ENCODE peak calls at places on chromosomes 1 and 21, in ten cellular contexts. One of them, this sample, is unnamed.

GRCh38 chr1:171702598-171702997 is 39.3 kb downstream of the VAMP4 start:
- DNase-seq in GM12878: no peak
- DNase-seq in suprapubic skin: no peak
- DNase-seq in stomach: no peak
- DNase-seq in sigmoid colon: no peak
- DNase-seq in H1: no peak
- DNase-seq in tibial nerve: no peak
- DNase-seq in HepG2: no peak
- DNase-seq in K562: no peak
- DNase-seq in ovary: no peak
- DNase-seq in this sample: no peak

GRCh38 chr1:109148838-109149555 is 35.1 kb downstream of the ELAPOR1 start:
- DNase-seq in GM12878: no peak
- DNase-seq in stomach: no peak
- DNase-seq in suprapubic skin: no peak
- DNase-seq in sigmoid colon: no peak
- DNase-seq in ovary: no peak
- DNase-seq in K562: no peak
- DNase-seq in tibial nerve: no peak
- DNase-seq in H1: no peak
- DNase-seq in HepG2: no peak
- DNase-seq in this sample: no peak

GRCh38 chr1:200487650-200488049 is 77.8 kb upstream of the ZNF281 start:
- DNase-seq in suprapubic skin: no peak
- DNase-seq in ovary: no peak
- DNase-seq in HepG2: no peak
- DNase-seq in K562: no peak
- DNase-seq in tibial nerve: no peak
- DNase-seq in H1: no peak
- DNase-seq in stomach: no peak
- DNase-seq in sigmoid colon: no peak
- DNase-seq in GM12878: no peak
- DNase-seq in this sample: no peak

GRCh38 chr21:36640260-36641244 is 58.4 kb upstream of the SIM2 start:
- DNase-seq in tibial nerve: no peak
- DNase-seq in H1: no peak
- DNase-seq in GM12878: no peak
- DNase-seq in HepG2: no peak
- DNase-seq in stomach: no peak
- DNase-seq in ovary: no peak
- DNase-seq in K562: no peak
- DNase-seq in suprapubic skin: no peak
- DNase-seq in sigmoid colon: no peak
- DNase-seq in this sample: no peak

GRCh38 chr21:41768371-41769042 is 1.7 kb upstream of the RIPK4 start:
- DNase-seq in suprapubic skin: no peak
- DNase-seq in sigmoid colon: peak
- DNase-seq in GM12878: no peak
- DNase-seq in K562: no peak
- DNase-seq in stomach: peak
- DNase-seq in H1: no peak
- DNase-seq in ovary: no peak
- DNase-seq in tibial nerve: no peak
- DNase-seq in HepG2: peak
- DNase-seq in this sample: no peak

GRCh38 chr21:32794643-32795042 is 23.1 kb upstream of the PAXBP1 start:
- DNase-seq in suprapubic skin: no peak
- DNase-seq in H1: no peak
- DNase-seq in tibial nerve: no peak
- DNase-seq in ovary: no peak
- DNase-seq in K562: no peak
- DNase-seq in sigmoid colon: no peak
- DNase-seq in HepG2: peak
- DNase-seq in GM12878: no peak
- DNase-seq in stomach: no peak
- DNase-seq in this sample: no peak

GRCh38 chr1:116033322-116033721 is 57.0 kb downstream of the SLC22A15 start:
- DNase-seq in H1: no peak
- DNase-seq in GM12878: no peak
- DNase-seq in suprapubic skin: no peak
- DNase-seq in ovary: no peak
- DNase-seq in K562: no peak
- DNase-seq in tibial nerve: no peak
- DNase-seq in stomach: no peak
- DNase-seq in sigmoid colon: no peak
- DNase-seq in HepG2: no peak
- DNase-seq in this sample: no peak

GRCh38 chr1:88191917-88192316 is 492.2 kb upstream of the PKN2 start:
- DNase-seq in ovary: no peak
- DNase-seq in H1: no peak
- DNase-seq in suprapubic skin: no peak
- DNase-seq in K562: no peak
- DNase-seq in GM12878: peak
- DNase-seq in tibial nerve: no peak
- DNase-seq in sigmoid colon: no peak
- DNase-seq in stomach: no peak
- DNase-seq in HepG2: no peak
- DNase-seq in this sample: no peak

GRCh38 chr1:86648255-86648654 is 56.1 kb upstream of the SH3GLB1 start:
- DNase-seq in GM12878: no peak
- DNase-seq in ovary: no peak
- DNase-seq in suprapubic skin: no peak
- DNase-seq in tibial nerve: no peak
- DNase-seq in sigmoid colon: no peak
- DNase-seq in HepG2: no peak
- DNase-seq in H1: no peak
- DNase-seq in K562: no peak
- DNase-seq in stomach: no peak
- DNase-seq in this sample: no peak

GRCh38 chr1:2807036-2807435 is 5.5 kb upstream of the TTC34 start:
- DNase-seq in ovary: no peak
- DNase-seq in sigmoid colon: no peak
- DNase-seq in GM12878: no peak
- DNase-seq in stomach: no peak
- DNase-seq in suprapubic skin: no peak
- DNase-seq in K562: no peak
- DNase-seq in H1: no peak
- DNase-seq in tibial nerve: no peak
- DNase-seq in HepG2: no peak
- DNase-seq in this sample: no peak

GRCh38 chr1:22868331-22868730 is 104.3 kb downstream of the LACTBL1 start:
- DNase-seq in H1: no peak
- DNase-seq in stomach: no peak
- DNase-seq in suprapubic skin: no peak
- DNase-seq in GM12878: no peak
- DNase-seq in K562: no peak
- DNase-seq in tibial nerve: no peak
- DNase-seq in sigmoid colon: no peak
- DNase-seq in ovary: no peak
- DNase-seq in HepG2: no peak
- DNase-seq in this sample: no peak
- TF ChIP-seq EP300 in H1: no peak
- TF ChIP-seq EP300 in stomach: no peak
- TF ChIP-seq EP300 in suprapubic skin: no peak
- TF ChIP-seq EP300 in GM12878: no peak
- TF ChIP-seq EP300 in K562: no peak
- TF ChIP-seq EP300 in tibial nerve: no peak
- TF ChIP-seq EP300 in sigmoid colon: no peak
- TF ChIP-seq EP300 in ovary: no peak
- TF ChIP-seq EP300 in HepG2: no peak
- TF ChIP-seq EP300 in this sample: no peak

DNA sequence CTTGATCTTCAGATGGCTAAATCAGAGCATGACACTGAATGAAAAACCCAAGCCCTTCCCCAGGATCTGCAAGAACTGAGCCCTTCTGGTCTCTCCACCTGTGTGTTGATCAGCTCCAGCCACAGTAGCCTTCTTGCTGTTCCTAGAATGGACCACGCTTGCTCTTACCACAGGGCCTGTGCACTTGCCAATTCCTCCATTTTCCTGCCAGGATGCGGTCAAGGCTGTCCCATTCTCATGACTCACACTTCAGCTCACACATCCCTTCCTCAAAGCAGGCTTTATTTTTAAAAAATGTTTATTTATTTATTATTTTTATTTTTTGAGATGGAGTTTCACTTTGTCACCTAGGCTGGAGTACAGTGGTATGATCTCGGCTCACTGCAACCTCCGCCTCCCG is 43.6 kb upstream of the GRHL3 start:
- DNase-seq in tibial nerve: no peak
- DNase-seq in HepG2: no peak
- DNase-seq in GM12878: no peak
- DNase-seq in suprapubic skin: no peak
- DNase-seq in stomach: no peak
- DNase-seq in H1: no peak
- DNase-seq in ovary: no peak
- DNase-seq in K562: no peak
- DNase-seq in sigmoid colon: peak
- DNase-seq in this sample: no peak
- TF ChIP-seq EP300 in tibial nerve: no peak
- TF ChIP-seq EP300 in HepG2: no peak
- TF ChIP-seq EP300 in GM12878: no peak
- TF ChIP-seq EP300 in suprapubic skin: no peak
- TF ChIP-seq EP300 in stomach: no peak
- TF ChIP-seq EP300 in H1: no peak
- TF ChIP-seq EP300 in ovary: no peak
- TF ChIP-seq EP300 in K562: no peak
- TF ChIP-seq EP300 in sigmoid colon: no peak
- TF ChIP-seq EP300 in this sample: no peak

DNA sequence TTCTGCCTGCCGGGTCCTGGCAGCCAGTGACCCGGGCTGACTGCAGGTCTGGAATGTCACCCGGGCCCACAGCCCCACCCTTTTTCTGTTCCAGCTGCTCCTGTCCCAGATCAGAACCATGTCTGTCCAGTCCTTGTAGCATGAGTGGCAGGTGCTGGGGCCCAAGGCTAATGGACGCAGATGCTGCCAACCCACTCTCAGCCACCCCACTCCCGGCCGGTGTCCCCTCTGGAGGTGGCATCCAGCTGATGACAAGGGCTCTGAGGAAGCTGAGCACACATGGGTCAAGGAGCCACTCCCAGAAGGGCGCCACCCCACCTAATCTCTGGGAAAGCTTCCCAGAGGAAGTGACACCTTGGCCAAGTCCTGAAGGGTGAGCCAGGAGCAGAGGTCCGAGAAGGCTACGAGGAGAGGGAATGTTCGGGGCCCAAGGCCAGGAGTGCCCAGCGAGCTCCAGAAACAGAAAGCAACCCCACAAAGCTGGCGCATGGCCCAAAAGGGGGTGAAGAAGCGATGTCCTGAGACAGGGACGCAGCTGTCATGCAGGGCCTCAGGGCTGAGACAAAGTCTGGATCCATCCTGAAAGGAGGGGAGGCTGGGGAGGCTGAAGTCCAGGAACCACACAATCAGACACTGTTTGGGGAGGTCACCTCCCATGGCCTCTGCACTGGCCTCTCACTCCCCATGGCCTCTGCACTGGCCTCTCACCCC is 39.5 kb downstream of the ACOT7 start:
- DNase-seq in K562: peak
- DNase-seq in H1: no peak
- DNase-seq in sigmoid colon: no peak
- DNase-seq in HepG2: peak
- DNase-seq in GM12878: no peak
- DNase-seq in tibial nerve: no peak
- DNase-seq in ovary: no peak
- DNase-seq in suprapubic skin: no peak
- DNase-seq in stomach: peak
- DNase-seq in this sample: no peak
- TF ChIP-seq EP300 in K562: no peak
- TF ChIP-seq EP300 in H1: no peak
- TF ChIP-seq EP300 in sigmoid colon: no peak
- TF ChIP-seq EP300 in HepG2: no peak
- TF ChIP-seq EP300 in GM12878: no peak
- TF ChIP-seq EP300 in tibial nerve: no peak
- TF ChIP-seq EP300 in ovary: no peak
- TF ChIP-seq EP300 in suprapubic skin: no peak
- TF ChIP-seq EP300 in stomach: no peak
- TF ChIP-seq EP300 in this sample: no peak

DNA sequence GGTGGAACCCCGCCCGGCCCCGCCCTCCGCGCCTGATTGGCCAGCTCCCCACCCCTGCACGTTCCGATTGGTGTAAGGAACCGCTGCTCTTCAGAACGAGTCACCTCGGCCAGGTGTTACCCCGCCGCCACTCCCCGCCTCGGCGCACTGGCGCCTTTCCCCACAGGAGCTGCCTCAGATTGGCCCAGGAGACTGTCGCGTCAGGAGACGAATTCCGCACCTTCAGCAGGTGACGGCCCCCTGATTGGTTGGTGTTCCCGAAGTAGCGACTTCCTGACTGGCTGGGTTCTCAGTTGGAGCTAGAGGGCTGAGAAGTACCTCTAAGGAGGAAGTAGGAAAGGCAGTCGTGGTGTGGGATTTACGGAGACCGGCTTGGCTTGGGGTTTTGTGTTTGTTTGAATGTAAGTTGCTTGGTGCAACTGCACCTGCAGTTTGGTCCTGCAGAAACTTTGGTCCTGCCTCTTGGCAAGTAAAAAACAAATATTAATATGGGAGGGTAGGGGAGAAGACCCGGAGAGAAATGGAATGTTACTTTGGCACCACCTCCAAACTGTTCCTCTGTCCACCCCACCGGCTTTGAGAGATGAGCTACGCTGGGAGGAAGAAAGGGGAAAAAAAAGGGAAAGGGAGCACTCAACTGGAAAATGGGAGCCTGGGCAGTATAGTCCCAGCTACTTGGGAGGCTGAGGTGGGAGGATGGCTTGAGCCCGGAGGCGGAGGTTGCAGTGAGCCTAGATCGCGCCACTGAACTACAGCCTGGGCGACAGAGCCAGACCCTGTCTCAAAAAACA is 411 bp upstream of the F11R start:
- DNase-seq in suprapubic skin: peak
- DNase-seq in ovary: peak
- DNase-seq in sigmoid colon: peak
- DNase-seq in HepG2: peak
- DNase-seq in GM12878: peak
- DNase-seq in H1: peak
- DNase-seq in K562: peak
- DNase-seq in stomach: peak
- DNase-seq in tibial nerve: no peak
- DNase-seq in this sample: peak
- TF ChIP-seq EP300 in suprapubic skin: no peak
- TF ChIP-seq EP300 in ovary: no peak
- TF ChIP-seq EP300 in sigmoid colon: no peak
- TF ChIP-seq EP300 in HepG2: no peak
- TF ChIP-seq EP300 in GM12878: no peak
- TF ChIP-seq EP300 in H1: no peak
- TF ChIP-seq EP300 in K562: no peak
- TF ChIP-seq EP300 in stomach: no peak
- TF ChIP-seq EP300 in tibial nerve: no peak
- TF ChIP-seq EP300 in this sample: no peak